ENCODE peak calls at places on chromosomes 7 and 10, in five cellular contexts. One of them, this sample, is unnamed. For H3K36me3, the result is how much of the 10 kb centered on the place peaks cover.

GRCh38 chr10:132889091-132889490 is 53.3 kb downstream of the CFAP46 start:
- DNase-seq in IMR-90: peak
- DNase-seq in K562: no peak
- DNase-seq in GM12878: no peak
- DNase-seq in HepG2: no peak
- DNase-seq in this sample: no peak

GRCh38 chr10:12420530-12421117 is 71.3 kb downstream of the CAMK1D start:
- DNase-seq in IMR-90: no peak
- DNase-seq in K562: no peak
- DNase-seq in GM12878: no peak
- DNase-seq in HepG2: no peak
- DNase-seq in this sample: no peak

GRCh38 chr7:116236020-116236630 is 25.8 kb downstream of the TES start:
- DNase-seq in IMR-90: peak
- DNase-seq in K562: peak
- DNase-seq in GM12878: no peak
- DNase-seq in HepG2: peak
- DNase-seq in this sample: peak

GRCh38 chr7:128000854-128001265 is 30.4 kb downstream of the LRRC4 start:
- DNase-seq in IMR-90: no peak
- DNase-seq in K562: no peak
- DNase-seq in GM12878: peak
- DNase-seq in HepG2: peak
- DNase-seq in this sample: no peak

GRCh38 chr7:132206594-132206993 is 369.7 kb downstream of the PLXNA4 start:
- DNase-seq in IMR-90: no peak
- DNase-seq in K562: no peak
- DNase-seq in GM12878: no peak
- DNase-seq in HepG2: no peak
- DNase-seq in this sample: no peak

GRCh38 chr10:55742487-55742886 is 618.6 kb downstream of the ZWINT start:
- DNase-seq in IMR-90: no peak
- DNase-seq in K562: no peak
- DNase-seq in GM12878: no peak
- DNase-seq in HepG2: no peak
- DNase-seq in this sample: no peak

GRCh38 chr10:6838118-6838517 is 258.0 kb upstream of the PRKCQ start:
- DNase-seq in IMR-90: no peak
- DNase-seq in K562: no peak
- DNase-seq in GM12878: no peak
- DNase-seq in HepG2: peak
- DNase-seq in this sample: no peak

GRCh38 chr10:93062499-93063216 is 2.1 kb downstream of the CYP26C1 start:
- DNase-seq in IMR-90: peak
- DNase-seq in K562: no peak
- DNase-seq in GM12878: no peak
- DNase-seq in HepG2: no peak
- DNase-seq in this sample: peak

GRCh38 chr10:104049497-104050250 is 36.0 kb downstream of the COL17A1 start:
- DNase-seq in IMR-90: peak
- DNase-seq in K562: no peak
- DNase-seq in GM12878: no peak
- DNase-seq in HepG2: no peak
- DNase-seq in this sample: no peak

GRCh38 chr10:34506773-34507172 is 308.3 kb downstream of the PARD3 start:
- DNase-seq in IMR-90: no peak
- DNase-seq in K562: no peak
- DNase-seq in GM12878: no peak
- DNase-seq in HepG2: no peak
- DNase-seq in this sample: no peak

GRCh38 chr10:6173203-6173602 is 29.5 kb upstream of the PFKFB3 start:
- DNase-seq in IMR-90: no peak
- DNase-seq in K562: no peak
- DNase-seq in GM12878: no peak
- DNase-seq in HepG2: peak
- DNase-seq in this sample: no peak

GRCh38 chr7:7785349-7785973 is 67.1 kb upstream of the RPA3 start:
- DNase-seq in IMR-90: no peak
- DNase-seq in K562: no peak
- DNase-seq in GM12878: no peak
- DNase-seq in HepG2: no peak
- DNase-seq in this sample: no peak

GRCh38 chr10:88281592-88282268 is 301.4 kb downstream of the RNLS start:
- DNase-seq in IMR-90: peak
- DNase-seq in K562: no peak
- DNase-seq in GM12878: no peak
- DNase-seq in HepG2: no peak
- DNase-seq in this sample: no peak

GRCh38 chr7:112260941-112261340 is 54.4 kb downstream of the ZNF277 start:
- DNase-seq in IMR-90: no peak
- DNase-seq in K562: no peak
- DNase-seq in GM12878: no peak
- DNase-seq in HepG2: no peak
- DNase-seq in this sample: no peak

GRCh38 chr10:53314856-53315255 is 542.3 kb upstream of the MBL2 start:
- DNase-seq in IMR-90: peak
- DNase-seq in K562: no peak
- DNase-seq in GM12878: no peak
- DNase-seq in HepG2: no peak
- DNase-seq in this sample: no peak

GRCh38 chr10:17802966-17803365 is 6.2 kb upstream of the MRC1 start:
- DNase-seq in IMR-90: peak
- DNase-seq in K562: no peak
- DNase-seq in GM12878: no peak
- DNase-seq in HepG2: no peak
- DNase-seq in this sample: no peak

GRCh38 chr7:86559096-86559495 is 84.6 kb upstream of the GRM3 start:
- DNase-seq in IMR-90: no peak
- DNase-seq in K562: no peak
- DNase-seq in GM12878: no peak
- DNase-seq in HepG2: no peak
- DNase-seq in this sample: no peak

GRCh38 chr7:55400191-55400590 is 35.1 kb downstream of the LANCL2 start:
- DNase-seq in IMR-90: peak
- DNase-seq in K562: no peak
- DNase-seq in GM12878: no peak
- DNase-seq in HepG2: no peak
- DNase-seq in this sample: no peak

DNA sequence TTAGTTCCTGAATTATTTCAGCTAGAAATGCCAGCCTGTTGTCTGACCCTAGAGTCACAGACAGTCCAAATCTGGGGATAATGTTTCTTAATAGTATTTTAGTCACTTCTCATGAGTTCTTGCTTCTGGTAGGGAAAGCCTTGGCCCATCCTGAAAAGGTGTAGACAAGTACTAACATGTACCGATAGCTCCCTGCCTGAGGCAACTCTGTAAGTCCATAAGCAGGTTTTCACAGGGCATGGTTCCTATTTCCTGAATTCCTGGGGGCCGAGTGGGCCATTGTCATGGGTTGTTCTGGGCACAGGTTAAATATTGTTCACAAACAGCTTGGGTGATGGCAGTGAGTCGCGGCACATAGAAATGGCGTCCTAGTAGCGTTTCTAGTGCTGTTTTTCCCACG is 3.1 kb upstream of the ZNF117 start:
- DNase-seq in IMR-90: no peak
- DNase-seq in K562: no peak
- DNase-seq in GM12878: no peak
- DNase-seq in HepG2: no peak
- DNase-seq in this sample: no peak
- H3K36me3 ChIP-seq in IMR-90: under half
- H3K36me3 ChIP-seq in K562: under half
- H3K36me3 ChIP-seq in GM12878: under half
- H3K36me3 ChIP-seq in HepG2: under half
- H3K36me3 ChIP-seq in this sample: under half

DNA sequence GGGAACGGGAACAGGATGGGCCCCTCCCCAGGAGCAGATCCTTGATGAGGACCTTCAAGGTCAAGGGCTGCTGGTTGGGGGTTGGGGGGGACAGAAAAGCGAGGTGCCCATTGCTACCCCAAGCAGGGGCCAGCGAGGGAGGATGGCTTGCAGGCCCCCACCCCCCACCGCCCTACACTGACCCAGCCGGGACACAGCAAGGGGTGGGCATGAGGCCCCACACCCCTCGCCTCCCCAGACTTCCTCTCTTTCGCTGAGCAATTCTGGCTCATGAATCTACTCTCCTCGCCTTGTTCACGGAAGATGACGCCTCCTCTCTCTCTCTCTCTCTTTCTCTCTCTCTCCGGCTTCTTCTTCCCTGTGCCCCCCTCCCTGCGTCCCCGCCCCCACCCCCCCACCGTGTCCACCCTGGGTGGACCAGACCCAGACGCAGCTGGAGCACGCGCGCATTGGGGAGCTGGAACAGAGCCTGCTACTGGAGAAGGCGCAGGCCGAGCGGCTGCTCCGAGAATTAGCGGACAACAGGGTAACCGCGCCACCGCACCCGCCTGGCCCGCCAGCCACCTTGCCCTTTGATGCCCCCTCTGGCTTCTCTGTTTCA is 81.1 kb upstream of the GTF2IRD1 start:
- DNase-seq in IMR-90: no peak
- DNase-seq in K562: no peak
- DNase-seq in GM12878: no peak
- DNase-seq in HepG2: no peak
- DNase-seq in this sample: no peak
- TF ChIP-seq USF2 in IMR-90: no peak
- TF ChIP-seq USF2 in K562: no peak
- TF ChIP-seq USF2 in GM12878: no peak
- TF ChIP-seq USF2 in HepG2: no peak
- TF ChIP-seq USF2 in this sample: no peak

GRCh38 chr7:117916309-117916708 is 43.1 kb upstream of the CTTNBP2 start:
- DNase-seq in IMR-90: no peak
- DNase-seq in K562: no peak
- DNase-seq in GM12878: no peak
- DNase-seq in HepG2: no peak
- DNase-seq in this sample: no peak
- TF ChIP-seq MXI1 in IMR-90: no peak
- TF ChIP-seq MXI1 in K562: no peak
- TF ChIP-seq MXI1 in GM12878: no peak
- TF ChIP-seq MXI1 in HepG2: no peak
- TF ChIP-seq MXI1 in this sample: no peak

GRCh38 chr10:8071006-8071405 is 16.5 kb downstream of the GATA3 start:
- DNase-seq in IMR-90: peak
- DNase-seq in K562: no peak
- DNase-seq in GM12878: no peak
- DNase-seq in HepG2: no peak
- DNase-seq in this sample: no peak
- H3K36me3 ChIP-seq in IMR-90: under half
- H3K36me3 ChIP-seq in K562: under half
- H3K36me3 ChIP-seq in GM12878: under half
- H3K36me3 ChIP-seq in HepG2: under half
- H3K36me3 ChIP-seq in this sample: half or more

GRCh38 chr10:96974348-96974747 is 142.2 kb downstream of the LCOR start:
- DNase-seq in IMR-90: peak
- DNase-seq in K562: no peak
- DNase-seq in GM12878: no peak
- DNase-seq in HepG2: no peak
- DNase-seq in this sample: peak
- TF ChIP-seq USF2 in IMR-90: no peak
- TF ChIP-seq USF2 in K562: no peak
- TF ChIP-seq USF2 in GM12878: no peak
- TF ChIP-seq USF2 in HepG2: no peak
- TF ChIP-seq USF2 in this sample: no peak

GRCh38 chr10:32982911-32983310 is 24.9 kb upstream of the ITGB1 start:
- DNase-seq in IMR-90: peak
- DNase-seq in K562: no peak
- DNase-seq in GM12878: no peak
- DNase-seq in HepG2: no peak
- DNase-seq in this sample: no peak

GRCh38 chr10:32981760-32982159 is 23.7 kb upstream of the ITGB1 start:
- DNase-seq in IMR-90: peak
- DNase-seq in K562: no peak
- DNase-seq in GM12878: no peak
- DNase-seq in HepG2: no peak
- DNase-seq in this sample: no peak

GRCh38 chr10:32980558-32981468 is 22.8 kb upstream of the ITGB1 start:
- DNase-seq in IMR-90: peak
- DNase-seq in K562: peak
- DNase-seq in GM12878: no peak
- DNase-seq in HepG2: peak
- DNase-seq in this sample: peak

GRCh38 chr10:32983333-32983909 is 25.4 kb upstream of the ITGB1 start:
- DNase-seq in IMR-90: peak
- DNase-seq in K562: no peak
- DNase-seq in GM12878: no peak
- DNase-seq in HepG2: peak
- DNase-seq in this sample: peak

DNA sequence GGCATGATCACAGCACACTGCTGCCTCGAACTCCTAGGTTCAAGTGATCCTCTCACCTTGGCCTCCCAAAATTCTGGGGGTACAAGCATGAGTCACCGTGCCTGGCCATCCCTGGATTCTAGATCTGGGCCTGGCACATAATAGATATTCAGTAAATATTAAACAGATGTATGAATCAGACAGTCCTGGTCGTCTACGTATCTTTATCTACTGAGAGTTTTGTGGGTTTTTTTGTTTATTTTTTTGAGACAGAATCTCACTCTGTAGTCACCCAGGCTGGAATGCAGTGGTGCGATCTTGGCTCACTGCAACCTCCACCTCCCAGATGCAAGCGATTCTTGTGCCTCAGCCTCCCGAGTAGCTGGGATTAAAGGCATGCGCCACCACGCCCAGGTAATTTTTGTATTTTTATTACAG is 24.3 kb upstream of the ITGB1 start:
- DNase-seq in IMR-90: peak
- DNase-seq in K562: peak
- DNase-seq in GM12878: no peak
- DNase-seq in HepG2: no peak
- DNase-seq in this sample: no peak
- TF ChIP-seq MXI1 in IMR-90: no peak
- TF ChIP-seq MXI1 in K562: no peak
- TF ChIP-seq MXI1 in GM12878: no peak
- TF ChIP-seq MXI1 in HepG2: no peak
- TF ChIP-seq MXI1 in this sample: no peak

This sample was measured in SK-N-SH.